ENCODE peak calls at places on chromosomes 7 and 10, in eight cellular contexts. G, Z, F, B, I, R, T and H are unnamed samples.

GRCh38 chr7:155665079-155665956 is 20.9 kb downstream of the RBM33 start:
- DNase-seq in B (no peak), G (no peak), F (no peak), I (no peak), T (no peak), R (no peak), Z (no peak), H (no peak)

GRCh38 chr7:15801565-15801964 is 115.1 kb upstream of the MEOX2 start:
- DNase-seq in I (no peak), T (no peak), F (no peak), G (peak), R (no peak), Z (peak), B (no peak), H (no peak)

GRCh38 chr7:21305455-21306235 is 122.2 kb upstream of the SP4 start:
- DNase-seq in T (no peak), R (no peak), I (no peak), Z (no peak), B (no peak), F (no peak), G (no peak), H (no peak)

GRCh38 chr7:151876899-151877777 is at the start of gene PRKAG2:
- DNase-seq in F (peak), T (peak), G (no peak), R (peak), Z (peak), B (peak), I (peak), H (peak)

GRCh38 chr10:89662596-89662995 is 17.6 kb upstream of the PANK1 start:
- DNase-seq in Z (no peak), T (no peak), I (no peak), F (no peak), B (no peak), R (no peak), G (peak), H (no peak)

GRCh38 chr10:128978211-128978610 is 488.8 kb upstream of the MGMT start:
- DNase-seq in G (no peak), T (no peak), Z (no peak), F (no peak), I (no peak), R (no peak), B (no peak), H (no peak)

GRCh38 chr10:95706573-95706972 is 12.8 kb upstream of the TCTN3 start:
- DNase-seq in I (no peak), Z (no peak), G (no peak), T (no peak), R (no peak), B (no peak), F (no peak), H (no peak)

GRCh38 chr7:41928781-41929180 is 225.9 kb upstream of the INHBA start:
- DNase-seq in T (no peak), B (no peak), F (no peak), Z (no peak), I (no peak), R (no peak), G (peak), H (no peak)

GRCh38 chr10:72316748-72317435 is 37.8 kb downstream of the DNAJB12 start:
- DNase-seq in T (no peak), G (no peak), F (no peak), R (no peak), I (no peak), B (no peak), Z (no peak), H (no peak)

GRCh38 chr7:135713836-135714470 is 14.0 kb downstream of the SLC13A4 start:
- DNase-seq in F (no peak), B (no peak), I (no peak), T (no peak), G (no peak), Z (no peak), R (no peak), H (no peak)

GRCh38 chr7:151851782-151852181 is 25.1 kb downstream of the PRKAG2 start:
- DNase-seq in B (no peak), F (peak), Z (no peak), G (no peak), R (no peak), T (no peak), I (no peak), H (no peak)

GRCh38 chr10:119932631-119933030 is 40.1 kb downstream of the SEC23IP start:
- DNase-seq in I (no peak), F (no peak), Z (no peak), G (no peak), T (no peak), R (no peak), B (no peak), H (no peak)

GRCh38 chr10:127715782-127716378 is 21.1 kb upstream of the FOXI2 start:
- DNase-seq in B (no peak), G (no peak), F (no peak), Z (peak), R (peak), T (peak), I (peak), H (peak)

GRCh38 chr7:98810166-98810802 is 59.5 kb downstream of the TMEM130 start:
- DNase-seq in T (peak), I (no peak), B (peak), R (no peak), Z (no peak), F (no peak), G (no peak), H (peak)

GRCh38 chr10:66837335-66837734 is 88.5 kb upstream of the LRRTM3 start:
- DNase-seq in G (no peak), I (no peak), R (no peak), F (no peak), T (no peak), B (no peak), Z (peak), H (peak)

GRCh38 chr7:102908676-102909075 is 4.1 kb upstream of the LRRC17 start:
- DNase-seq in G (no peak), R (no peak), B (no peak), I (no peak), F (no peak), T (no peak), Z (no peak), H (no peak)

GRCh38 chr7:151451626-151452025 is 11.7 kb upstream of the CRYGN start:
- DNase-seq in G (no peak), Z (no peak), I (no peak), F (peak), R (no peak), B (no peak), T (no peak), H (no peak)

GRCh38 chr10:44817961-44818649 is 93.0 kb upstream of the TMEM72 start:
- DNase-seq in R (no peak), T (no peak), I (no peak), F (no peak), Z (no peak), G (no peak), B (no peak), H (no peak)

GRCh38 chr10:68101066-68101465 is 8.2 kb upstream of the MYPN start:
- DNase-seq in I (no peak), F (no peak), G (no peak), T (no peak), B (no peak), R (no peak), Z (no peak), H (no peak)

GRCh38 chr10:125982256-125982948 is 86.0 kb downstream of the FANK1 start:
- DNase-seq in I (peak), Z (peak), F (no peak), B (peak), R (peak), T (peak), G (peak), H (no peak)

GRCh38 chr7:37297546-37297945 is 151.1 kb downstream of the ELMO1 start:
- DNase-seq in T (no peak), R (no peak), Z (peak), I (no peak), F (no peak), B (no peak), G (no peak), H (no peak)

GRCh38 chr10:123295644-123296043 is 141.4 kb downstream of the BUB3 start:
- DNase-seq in Z (no peak), I (no peak), B (no peak), G (no peak), T (no peak), R (no peak), F (no peak), H (no peak)

GRCh38 chr7:29045258-29046095 is 87.3 kb upstream of the TRIL start:
- DNase-seq in Z (no peak), G (no peak), F (no peak), R (no peak), B (no peak), I (no peak), T (no peak), H (no peak)

GRCh38 chr7:113015038-113015645 is 71.5 kb downstream of the GPR85 start:
- DNase-seq in G (peak), R (peak), F (no peak), T (peak), Z (peak), I (peak), B (no peak), H (no peak)

GRCh38 chr7:131830681-131831080 is 274.3 kb upstream of the PODXL start:
- DNase-seq in T (no peak), I (no peak), G (no peak), B (no peak), R (no peak), Z (no peak), F (no peak), H (no peak)

GRCh38 chr7:7181519-7182155 is 707 bp upstream of the C1GALT1 start:
- DNase-seq in I (peak), G (peak), F (no peak), B (no peak), T (peak), Z (peak), R (no peak), H (no peak)

GRCh38 chr10:17669185-17669872 is 25.4 kb downstream of the STAM start:
- DNase-seq in Z (no peak), R (no peak), I (no peak), B (no peak), F (no peak), G (no peak), T (no peak), H (no peak)

GRCh38 chr7:40507166-40507565 is 372.4 kb downstream of the SUGCT start:
- DNase-seq in B (no peak), F (no peak), I (no peak), Z (peak), T (no peak), G (no peak), R (peak), H (no peak)